ENCODE peak calls at places on chromosome 17, in eight cellular contexts. U is OCI-LY7; N is colonic mucosa; T is stimulated activated CD4-positive, alpha-beta T cell treated with anti-CD3 and anti-CD28 coated beads, Interleukin-4, amount 100 ng/mL, for 4 hours; S is tibial nerve; H is spleen; A is aorta; B is cerebellar nuclear complex. L is an unnamed sample.

GRCh38 chr17:80838381-80839345 is 153.0 kb upstream of the CHMP6 start:
- DNase-seq in U (no peak), N (no peak), T (no peak), S (no peak), H (peak; percentile 59), A (peak; percentile 59), B (no peak), L (no peak)

GRCh38 chr17:71032746-71033273 is 863.5 kb downstream of the KCNJ2 start:
- DNase-seq in U (no peak), N (no peak), T (no peak), S (no peak), H (no peak), A (no peak), B (no peak), L (no peak)

GRCh38 chr17:33945641-33946546 is 309.2 kb upstream of the CCL2 start:
- DNase-seq in U (no peak), N (no peak), T (no peak), S (no peak), H (no peak), A (no peak), B (no peak), L (no peak)

GRCh38 chr17:77436481-77436880 is 295.7 kb downstream of the SEC14L1 start:
- DNase-seq in U (no peak), N (no peak), T (no peak), S (no peak), H (no peak), A (no peak), B (no peak), L (no peak)

GRCh38 chr17:7380855-7381683 is at the start of gene TNK1:
- DNase-seq in U (no peak), N (peak; percentile 90), T (no peak), S (no peak), H (peak; percentile 77), A (peak; percentile 83), B (no peak), L (no peak)

GRCh38 chr17:8019665-8020064 is 17.2 kb downstream of the GUCY2D start:
- DNase-seq in U (no peak), N (no peak), T (no peak), S (no peak), H (peak; percentile 59), A (no peak), B (no peak), L (no peak)

GRCh38 chr17:50534979-50535326 is 2.4 kb downstream of the EPN3 start:
- DNase-seq in U (no peak), N (no peak), T (no peak), S (no peak), H (no peak), A (no peak), B (no peak), L (no peak)

GRCh38 chr17:32278815-32279214 is 13.2 kb downstream of the RHBDL3 start:
- DNase-seq in U (no peak), N (no peak), T (no peak), S (no peak), H (no peak), A (no peak), B (no peak), L (no peak)

GRCh38 chr17:27609606-27610303 is 21.2 kb upstream of the LGALS9 start:
- DNase-seq in U (peak; percentile 34), N (peak; percentile 62), T (no peak), S (no peak), H (peak; percentile 76), A (peak; percentile 60), B (no peak), L (peak; percentile 25)

GRCh38 chr17:82737981-82738877 is 2.8 kb downstream of the FN3K start:
- DNase-seq in U (no peak), N (no peak), T (no peak), S (no peak), H (no peak), A (no peak), B (no peak), L (peak; percentile 86)

GRCh38 chr17:82170412-82170961 is 42.2 kb downstream of the CCDC57 start:
- DNase-seq in U (no peak), N (no peak), T (no peak), S (no peak), H (no peak), A (no peak), B (no peak), L (no peak)

GRCh38 chr17:78223061-78223460 is 8.4 kb upstream of the TMEM235 start:
- DNase-seq in U (no peak), N (no peak), T (no peak), S (no peak), H (no peak), A (no peak), B (no peak), L (no peak)

GRCh38 chr17:16911141-16911937 is 60.6 kb downstream of the TNFRSF13B start:
- DNase-seq in U (peak; percentile 34), N (peak; percentile 14), T (no peak), S (no peak), H (peak; percentile 69), A (peak; percentile 69), B (no peak), L (peak; percentile 40)

GRCh38 chr17:6435968-6436367 is 1.0 kb upstream of the AIPL1 start:
- DNase-seq in U (peak; percentile 71), N (peak; percentile 56), T (peak; percentile 56), S (no peak), H (peak; percentile 85), A (no peak), B (no peak), L (peak; percentile 63)

GRCh38 chr17:73667184-73667959 is 23.1 kb upstream of the SDK2 start:
- DNase-seq in U (peak; percentile 39), N (no peak), T (no peak), S (no peak), H (no peak), A (no peak), B (no peak), L (no peak)

GRCh38 chr17:8698142-8699050 is 46.2 kb downstream of the CCDC42 start:
- DNase-seq in U (no peak), N (peak; percentile 32), T (no peak), S (no peak), H (no peak), A (peak; percentile 92), B (no peak), L (no peak)

GRCh38 chr17:78974635-78975591 is 4.8 kb downstream of the LGALS3BP start:
- DNase-seq in U (peak; percentile 78), N (peak; percentile 83), T (no peak), S (peak; percentile 72), H (no peak), A (peak; percentile 84), B (no peak), L (no peak)

GRCh38 chr17:44794699-44795413 is 35.2 kb downstream of the GJC1 start:
- DNase-seq in U (no peak), N (no peak), T (no peak), S (no peak), H (peak; percentile 19), A (no peak), B (no peak), L (no peak)

GRCh38 chr17:42270596-42270995 is 5.6 kb downstream of the STAT5B start:
- DNase-seq in U (no peak), N (no peak), T (no peak), S (no peak), H (no peak), A (no peak), B (no peak), L (no peak)

GRCh38 chr17:22278302-22279275 is 586.3 kb downstream of the KCNJ18 start:
- DNase-seq in U (no peak), N (no peak), T (no peak), S (no peak), H (peak; percentile 64), A (peak; percentile 63), B (no peak), L (no peak)

GRCh38 chr17:16040710-16041251 is 41.2 kb downstream of the TTC19 start:
- DNase-seq in U (no peak), N (peak; percentile 31), T (no peak), S (no peak), H (no peak), A (no peak), B (no peak), L (no peak)

GRCh38 chr17:49815761-49816281 is 27.3 kb downstream of the KAT7 start:
- DNase-seq in U (no peak), N (no peak), T (no peak), S (no peak), H (no peak), A (no peak), B (no peak), L (no peak)

GRCh38 chr17:41133880-41134735 is 6.2 kb downstream of the KRTAP4-6 start:
- DNase-seq in U (no peak), N (no peak), T (no peak), S (no peak), H (no peak), A (no peak), B (no peak), L (no peak)

GRCh38 chr17:44398692-44399691 is 9.5 kb upstream of the ITGA2B start:
- DNase-seq in U (no peak), N (no peak), T (no peak), S (no peak), H (no peak), A (peak; percentile 62), B (no peak), L (peak; percentile 31)

GRCh38 chr17:42088736-42089135 is 9.5 kb downstream of the ZNF385C start:
- DNase-seq in U (no peak), N (no peak), T (no peak), S (no peak), H (no peak), A (no peak), B (no peak), L (no peak)

GRCh38 chr17:27423651-27424050 is 32.6 kb upstream of the KSR1 start:
- DNase-seq in U (peak; percentile 2), N (no peak), T (no peak), S (no peak), H (no peak), A (no peak), B (no peak), L (no peak)

GRCh38 chr17:75589017-75589918 is 1.7 kb downstream of the MYO15B start:
- DNase-seq in U (peak; percentile 98), N (peak; percentile 99), T (peak; percentile 99), S (peak; percentile 95), H (peak; percentile 100), A (peak; percentile 99), B (no peak), L (peak; percentile 94)

GRCh38 chr17:57600092-57600491 is 145.0 kb downstream of the CCDC182 start:
- DNase-seq in U (peak; percentile 28), N (no peak), T (no peak), S (no peak), H (no peak), A (no peak), B (no peak), L (no peak)

GRCh38 chr17:61280338-61280737 is 119.3 kb upstream of the TBX2 start:
- DNase-seq in U (no peak), N (no peak), T (no peak), S (no peak), H (no peak), A (no peak), B (no peak), L (no peak)

GRCh38 chr17:67212716-67213417 is 32.1 kb downstream of the HELZ start:
- DNase-seq in U (no peak), N (no peak), T (no peak), S (no peak), H (no peak), A (no peak), B (no peak), L (no peak)

GRCh38 chr17:68790931-68791330 is 164.3 kb downstream of the ABCA8 start:
- DNase-seq in U (no peak), N (peak; percentile 22), T (no peak), S (no peak), H (no peak), A (no peak), B (no peak), L (no peak)

L was measured in head of caudate nucleus.